ENCODE peak calls at places on chromosomes 16 and 17, in five cellular contexts. B is esophagus squamous epithelium, P is mesendoderm, Y is mammary epithelial cell, U is osteoblast. H is an unnamed sample.

GRCh38 chr16:12252616-12253015 is 276.1 kb downstream of the SNX29 start:
- DNase-seq in U (peak; percentile 31), P (no peak), Y (no peak), B (no peak), H (no peak)

GRCh38 chr16:72887537-72887936 is 160.4 kb downstream of the ZFHX3 start:
- DNase-seq in B (no peak), U (no peak), Y (no peak), P (no peak), H (no peak)

GRCh38 chr16:78211951-78212350 is 112.5 kb downstream of the WWOX start:
- DNase-seq in P (peak; percentile 77), U (no peak), B (no peak), Y (peak; percentile 81), H (no peak)

GRCh38 chr17:72118588-72119279 is 2.1 kb upstream of the SOX9 start:
- DNase-seq in Y (peak; percentile 84), U (peak; percentile 95), P (peak; percentile 81), B (no peak), H (no peak)

GRCh38 chr16:4386951-4387565 is 15.4 kb downstream of the VASN start:
- DNase-seq in B (no peak), U (peak; percentile 94), Y (no peak), P (no peak), H (no peak)

GRCh38 chr17:76196675-76197074 is 43.6 kb downstream of the RNF157 start:
- DNase-seq in Y (no peak), B (no peak), P (no peak), U (no peak), H (no peak)

GRCh38 chr16:2250652-2251280 is 621 bp downstream of the ECI1 start:
- DNase-seq in Y (peak; percentile 53), B (no peak), P (peak; percentile 48), U (no peak), H (no peak)

GRCh38 chr17:46733837-46734516 is 84.5 kb downstream of the WNT3 start:
- DNase-seq in Y (peak; percentile 79), U (no peak), B (no peak), P (no peak), H (no peak)

GRCh38 chr16:49345829-49346228 is 27.8 kb upstream of the C16orf78 start:
- DNase-seq in U (no peak), P (peak; percentile 49), B (no peak), Y (peak; percentile 3), H (no peak)

GRCh38 chr17:77930780-77931768 is 27.4 kb upstream of the TNRC6C start:
- DNase-seq in P (no peak), B (no peak), Y (no peak), U (no peak), H (no peak)

GRCh38 chr17:58156839-58157803 is 8.9 kb downstream of the OR4D1 start:
- DNase-seq in B (no peak), Y (peak; percentile 8), U (no peak), P (peak; percentile 75), H (no peak)

GRCh38 chr16:10597184-10597583 is 16.8 kb upstream of the EMP2 start:
- DNase-seq in Y (no peak), P (no peak), U (peak; percentile 43), B (no peak), H (no peak)

GRCh38 chr16:4010225-4011158 is 105.8 kb downstream of the ADCY9 start:
- DNase-seq in P (no peak), B (no peak), Y (no peak), U (peak; percentile 13), H (no peak)

GRCh38 chr17:10606110-10606509 is 51.0 kb downstream of the MYH3 start:
- DNase-seq in P (no peak), U (no peak), B (no peak), Y (no peak), H (no peak)

GRCh38 chr16:86512301-86512859 is 2.1 kb downstream of the FOXF1 start:
- DNase-seq in U (peak; percentile 91), P (peak; percentile 73), B (no peak), Y (no peak), H (no peak)

GRCh38 chr17:6177941-6178694 is 107.9 kb downstream of the WSCD1 start:
- DNase-seq in P (peak; percentile 34), Y (no peak), U (no peak), B (no peak), H (no peak)

GRCh38 chr16:9316008-9316407 is 224.6 kb downstream of the HAPSTR1 start:
- DNase-seq in U (no peak), B (no peak), Y (no peak), P (no peak), H (no peak)

GRCh38 chr17:46995841-46996571 is 17.0 kb upstream of the RPRML start:
- DNase-seq in P (no peak), U (no peak), B (no peak), Y (peak; percentile 57), H (no peak)

GRCh38 chr17:31877911-31878702 is 19.1 kb upstream of the COPRS start:
- DNase-seq in Y (no peak), B (no peak), P (no peak), U (peak; percentile 51), H (no peak)

GRCh38 chr17:72702998-72703397 is 389.5 kb downstream of the SLC39A11 start:
- DNase-seq in U (no peak), P (no peak), B (no peak), Y (peak; percentile 76), H (no peak)

GRCh38 chr16:28192811-28193529 is 18.8 kb downstream of the XPO6 start:
- DNase-seq in Y (no peak), U (no peak), P (no peak), B (no peak), H (no peak)

GRCh38 chr17:50853015-50853615 is 13.0 kb downstream of the TOB1 start:
- DNase-seq in U (no peak), P (no peak), B (no peak), Y (no peak), H (no peak)

GRCh38 chr16:50802000-50802399 is 60.1 kb downstream of the CYLD start:
- DNase-seq in B (no peak), P (no peak), U (peak; percentile 67), Y (no peak), H (no peak)

GRCh38 chr16:64724339-64724738 is 397.5 kb downstream of the CDH11 start:
- DNase-seq in P (no peak), B (no peak), Y (no peak), U (no peak), H (no peak)

GRCh38 chr16:74480150-74481029 is 59.1 kb upstream of the CLEC18B start:
- DNase-seq in B (no peak), P (peak; percentile 10), U (peak; percentile 66), Y (peak; percentile 72), H (no peak)

GRCh38 chr17:75003957-75004355 is 8.5 kb upstream of the MRPL58 start:
- DNase-seq in B (no peak), U (no peak), Y (no peak), P (no peak), H (no peak)

GRCh38 chr17:22517716-22518115 is 825.4 kb downstream of the KCNJ18 start:
- DNase-seq in B (no peak), Y (no peak), P (no peak), U (peak; percentile 68), H (no peak)

GRCh38 chr17:46964315-46965265 is 14.5 kb downstream of the RPRML start:
- DNase-seq in U (no peak), B (no peak), Y (no peak), P (peak; percentile 63), H (no peak)

DNA sequence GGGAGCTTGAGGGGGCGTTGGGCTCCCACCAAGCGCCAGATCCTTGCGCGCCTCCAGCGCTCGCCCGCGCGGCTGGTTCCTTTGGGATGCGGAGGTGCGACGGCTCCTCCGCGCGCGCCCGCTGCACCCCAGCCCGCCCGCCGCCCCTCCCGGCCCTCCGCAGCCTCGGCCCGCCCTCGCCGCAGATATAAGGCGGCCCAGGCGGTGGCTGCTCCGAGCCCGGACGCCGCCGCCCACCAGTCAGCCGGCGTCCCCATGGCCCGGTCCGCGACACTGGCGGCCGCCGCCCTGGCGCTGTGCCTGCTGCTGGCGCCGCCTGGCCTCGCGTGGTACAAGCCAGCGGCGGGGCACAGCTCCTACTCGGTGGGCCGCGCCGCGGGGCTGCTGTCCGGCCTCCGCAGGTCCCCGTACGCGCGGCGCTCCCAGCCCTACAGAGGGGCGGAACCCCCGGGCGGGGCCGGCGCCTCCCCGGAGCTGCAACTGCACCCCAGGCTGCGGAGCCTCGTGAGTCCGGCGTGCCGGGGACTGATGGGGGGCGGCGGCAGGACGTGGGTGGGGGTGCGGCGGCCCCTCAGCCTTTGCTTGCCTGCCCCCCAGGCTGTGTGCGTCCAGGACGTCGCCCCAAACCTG is at the start of gene NPB:
- DNase-seq in B (no peak), U (peak; percentile 87), P (peak; percentile 46), Y (no peak), H (no peak)
- H3K27me3 ChIP-seq in B (no peaks in the 10 kb centered on the region), U (no peaks in the 10 kb centered on the region), P (no peaks in the 10 kb centered on the region), Y (no peaks in the 10 kb centered on the region), H (no peaks in the 10 kb centered on the region)

GRCh38 chr17:29616300-29617048 is 6.2 kb downstream of the CORO6 start:
- DNase-seq in P (no peak), B (no peak), Y (no peak), U (peak; percentile 63), H (no peak)
- H3K4me3 ChIP-seq in P (no peak overlapping the region), B (peak overlapping the region; percentile 12), Y (no peak overlapping the region), U (no peak overlapping the region), H (peak overlapping the region; percentile 70)

DNA sequence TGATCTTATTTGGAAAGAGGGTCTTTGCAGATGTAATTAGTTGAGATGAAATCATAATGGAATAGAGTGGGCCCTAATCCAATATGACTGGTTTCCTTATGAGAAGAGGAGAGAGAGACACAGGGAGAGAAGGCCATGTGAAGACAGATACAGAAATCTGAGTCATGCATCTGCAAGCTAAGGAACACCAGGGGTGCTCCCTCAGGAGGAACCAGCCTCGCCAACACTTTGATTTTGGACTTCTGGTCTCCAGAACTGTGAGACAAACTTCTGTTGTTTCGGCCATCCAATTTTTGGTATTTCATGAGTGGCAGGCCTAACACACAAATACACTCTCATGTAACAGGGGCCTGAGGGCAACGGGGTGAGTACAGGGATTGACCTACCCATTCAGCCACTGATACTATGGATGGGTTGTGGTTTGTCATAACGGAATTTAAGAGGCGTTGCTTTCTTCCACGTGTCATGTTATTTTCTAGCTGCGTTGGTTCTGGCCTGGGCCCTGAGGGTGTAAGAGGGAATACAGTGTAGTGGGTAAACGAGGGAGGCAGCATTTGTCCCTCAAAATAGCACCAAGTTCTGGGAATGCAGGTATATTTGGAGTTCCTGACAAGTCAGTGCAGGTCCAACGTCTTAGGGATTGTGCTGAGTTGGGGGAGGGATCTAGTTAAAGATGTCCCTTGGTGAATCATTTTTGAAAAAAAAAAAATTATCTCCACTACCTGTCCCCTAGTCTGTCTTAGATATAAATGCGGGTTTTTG is 17.7 kb downstream of the PLCG2 start:
- DNase-seq in B (no peak), U (no peak), P (no peak), Y (peak; percentile 39), H (no peak)
- H3K27me3 ChIP-seq in B (no peaks in the 10 kb centered on the region), U (no peaks in the 10 kb centered on the region), P (no peaks in the 10 kb centered on the region), Y (no peaks in the 10 kb centered on the region), H (no peaks in the 10 kb centered on the region)

DNA sequence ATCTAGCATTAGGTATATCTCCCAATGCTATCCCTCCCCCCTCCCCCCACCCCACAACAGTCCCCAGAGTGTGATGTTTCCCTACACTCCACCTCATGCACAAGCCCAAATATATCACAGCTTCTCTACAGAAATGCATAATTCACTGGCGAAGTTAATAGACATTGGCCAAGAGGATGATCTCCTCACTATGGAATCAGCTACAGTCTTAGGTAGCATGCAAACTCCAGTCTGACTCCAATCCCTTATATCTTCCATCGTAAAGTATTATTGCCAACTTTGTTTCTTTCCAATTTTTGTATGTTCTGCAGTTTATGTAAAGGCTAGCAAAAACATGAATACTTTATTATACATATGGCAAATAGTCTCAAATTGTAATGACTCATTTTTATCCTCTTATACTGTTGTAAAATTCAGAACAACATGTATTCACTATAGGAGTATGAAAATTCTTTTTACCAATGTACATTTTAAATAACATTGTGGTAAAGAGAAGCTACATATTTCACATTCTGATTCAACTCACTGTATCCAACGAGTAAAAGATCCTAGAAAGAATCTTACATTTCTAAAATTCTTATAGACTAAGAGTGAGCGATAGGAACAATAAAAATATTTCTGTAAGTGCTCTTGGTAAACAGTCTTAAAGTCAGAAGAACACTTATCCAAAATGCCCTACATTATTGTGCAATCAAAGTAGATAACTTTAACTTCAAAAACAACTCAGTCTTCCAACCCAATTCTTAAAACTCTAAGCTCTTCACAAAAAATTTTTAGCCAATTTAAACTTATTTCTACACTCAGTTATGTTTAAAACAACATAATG is 833 bp downstream of the ABCA8 start:
- DNase-seq in U (no peak), B (no peak), Y (no peak), P (no peak), H (no peak)
- H3K4me3 ChIP-seq in U (peak overlapping the region; percentile 69), B (no peak overlapping the region), Y (no peak overlapping the region), P (no peak overlapping the region), H (peak overlapping the region; percentile 45)

H was measured in thoracic aorta.